ENCODE peak calls at places on chromosomes 1 and 21, in five cellular contexts. E is T-cell; F is CD8-positive, alpha-beta memory T cell; V is HuH-7; K is pancreas. T is an unnamed sample.

GRCh38 chr1:67832737-67833594 is at the start of gene GNG12:
- DNase-seq in K (peak), E (no peak), V (peak), F (no peak), T (no peak)

GRCh38 chr1:213931804-213932203 is 56.0 kb upstream of the PROX1 start:
- DNase-seq in F (no peak), V (peak), E (no peak), K (no peak), T (no peak)

GRCh38 chr1:116258668-116259419 is 114.2 kb upstream of the ATP1A1 start:
- DNase-seq in E (no peak), V (no peak), K (no peak), F (no peak), T (no peak)

GRCh38 chr1:236809133-236809532 is 14.0 kb downstream of the MTR start:
- DNase-seq in V (no peak), K (peak), F (no peak), E (no peak), T (no peak)

GRCh38 chr1:84257617-84258016 is 43.9 kb upstream of the SAMD13 start:
- DNase-seq in K (no peak), V (no peak), F (no peak), E (no peak), T (no peak)

GRCh38 chr1:207259391-207259790 is 62.1 kb upstream of the CD55 start:
- DNase-seq in K (peak), E (no peak), V (no peak), F (no peak), T (no peak)

GRCh38 chr1:89871768-89872473 is 51.1 kb downstream of the LRRC8D start:
- DNase-seq in F (no peak), K (no peak), V (no peak), E (no peak), T (no peak)

GRCh38 chr1:194959795-194960194 is 1648.4 kb downstream of the KCNT2 start:
- DNase-seq in K (no peak), V (no peak), E (no peak), F (no peak), T (no peak)

GRCh38 chr1:111032295-111032897 is 68.7 kb upstream of the LRIF1 start:
- DNase-seq in E (peak), K (peak), F (no peak), V (peak), T (peak)

GRCh38 chr1:162276493-162276892 is 100.2 kb downstream of the SPATA46 start:
- DNase-seq in V (peak), K (no peak), F (no peak), E (no peak), T (no peak)

GRCh38 chr1:172746091-172746949 is 87.4 kb downstream of the FASLG start:
- DNase-seq in K (no peak), F (no peak), E (peak), V (peak), T (no peak)

GRCh38 chr1:80083892-80084291 is 1077.4 kb upstream of the ADGRL4 start:
- DNase-seq in K (no peak), V (peak), F (no peak), E (no peak), T (no peak)

GRCh38 chr1:156050376-156050775 is 3.2 kb downstream of the UBQLN4 start:
- DNase-seq in F (no peak), E (no peak), V (no peak), K (no peak), T (no peak)

GRCh38 chr1:204971700-204972336 is 71.2 kb upstream of the CNTN2 start:
- DNase-seq in F (no peak), K (no peak), V (no peak), E (no peak), T (no peak)

GRCh38 chr1:234114648-234115307 is 210.3 kb downstream of the SLC35F3 start:
- DNase-seq in E (peak), F (no peak), V (peak), K (peak), T (peak)

GRCh38 chr1:90591970-90592356 is 125.1 kb downstream of the BARHL2 start:
- DNase-seq in F (no peak), E (no peak), K (no peak), V (no peak), T (no peak)

GRCh38 chr1:180881806-180882509 is 30.7 kb upstream of the KIAA1614 start:
- DNase-seq in K (no peak), V (peak), E (no peak), F (no peak), T (peak)

GRCh38 chr1:2208309-2209239 is 14.0 kb upstream of the FAAP20 start:
- DNase-seq in V (peak), F (no peak), E (no peak), K (peak), T (no peak)

GRCh38 chr1:247385283-247385682 is 30.7 kb upstream of the NLRP3 start:
- DNase-seq in K (no peak), F (no peak), E (no peak), V (no peak), T (no peak)

GRCh38 chr1:89657886-89658285 is 25.0 kb downstream of the LRRC8C start:
- DNase-seq in K (no peak), F (no peak), E (peak), V (no peak), T (no peak)

GRCh38 chr1:195237161-195237889 is 1370.9 kb downstream of the KCNT2 start:
- DNase-seq in F (no peak), V (no peak), E (no peak), K (no peak), T (no peak)

GRCh38 chr1:42146916-42147320 is 6.3 kb upstream of the GUCA2B start:
- DNase-seq in K (peak), E (peak), V (peak), F (peak), T (peak)

GRCh38 chr1:153977250-153978240 is at the start of gene JTB:
- DNase-seq in E (peak), V (peak), K (peak), F (peak), T (peak)

GRCh38 chr1:154624756-154625643 is 17.0 kb upstream of the ADAR start:
- DNase-seq in F (no peak), V (no peak), K (no peak), E (no peak), T (no peak)

GRCh38 chr1:97565886-97566285 is 354.9 kb downstream of the DPYD start:
- DNase-seq in E (no peak), K (no peak), V (no peak), F (no peak), T (no peak)

GRCh38 chr1:159936284-159936904 is 9.0 kb downstream of the IGSF9 start:
- DNase-seq in F (peak), E (peak), K (peak), V (peak), T (no peak)

GRCh38 chr1:180270767-180271639 is 40.9 kb downstream of the LHX4 start:
- DNase-seq in K (peak), F (no peak), V (no peak), E (no peak), T (no peak)

GRCh38 chr21:36175771-36176565 is 19.3 kb downstream of the DOP1B start:
- DNase-seq in E (no peak), F (no peak), K (no peak), V (no peak), T (no peak)

GRCh38 chr21:41761211-41762181 is 5.4 kb downstream of the RIPK4 start:
- DNase-seq in F (no peak), E (no peak), K (peak), V (no peak), T (no peak)